ENCODE peak calls at places on chromosomes 12 and 14, in seven cellular contexts. E, Q, X, U, L, B and O are unnamed samples.

GRCh38 chr12:33192226-33192625 is 247.4 kb downstream of the SYT10 start:
- DNase-seq in L (no peak), X (no peak), Q (no peak), U (no peak), B (no peak), E (no peak), O (no peak)

GRCh38 chr12:133217219-133217618 is 18.5 kb downstream of the ANHX start:
- DNase-seq in X (no peak), Q (no peak), E (no peak), U (no peak), L (no peak), B (no peak), O (no peak)

GRCh38 chr12:7460375-7461259 is 16.7 kb upstream of the CD163L1 start:
- DNase-seq in B (peak), L (no peak), Q (no peak), E (peak), U (peak), X (peak), O (peak)

GRCh38 chr12:131755305-131756113 is 44.6 kb downstream of the SFSWAP start:
- DNase-seq in L (no peak), X (peak), Q (no peak), E (peak), B (peak), U (no peak), O (peak)

GRCh38 chr14:64502476-64503183 is 1.0 kb downstream of the ZBTB25 start:
- DNase-seq in Q (no peak), U (no peak), L (no peak), X (no peak), E (no peak), B (no peak), O (no peak)

GRCh38 chr12:65940744-65941143 is 116.5 kb downstream of the HMGA2 start:
- DNase-seq in X (no peak), E (no peak), U (no peak), L (no peak), B (no peak), Q (no peak), O (no peak)

GRCh38 chr12:39372929-39373328 is 70.0 kb downstream of the KIF21A start:
- DNase-seq in E (peak), U (no peak), L (no peak), Q (peak), X (no peak), B (no peak), O (no peak)

GRCh38 chr14:66443158-66443695 is 42.9 kb upstream of the CCDC196 start:
- DNase-seq in L (no peak), E (no peak), X (no peak), U (no peak), B (no peak), Q (no peak), O (no peak)

GRCh38 chr14:101964297-101965144 is at the start of gene DYNC1H1:
- DNase-seq in Q (peak), E (peak), U (peak), X (peak), L (peak), B (peak), O (peak)

GRCh38 chr14:59463773-59464650 is 1.2 kb downstream of the GPR135 start:
- DNase-seq in Q (no peak), L (peak), B (peak), U (peak), E (peak), X (no peak), O (no peak)

GRCh38 chr12:26204612-26205289 is 9.4 kb downstream of the SSPN start:
- DNase-seq in Q (no peak), E (no peak), L (no peak), B (no peak), U (no peak), X (no peak), O (no peak)

GRCh38 chr14:67440513-67440912 is 28.5 kb upstream of the PLEK2 start:
- DNase-seq in E (no peak), B (no peak), Q (no peak), U (no peak), L (no peak), X (no peak), O (no peak)

GRCh38 chr14:58107947-58108552 is 44.0 kb downstream of the ARMH4 start:
- DNase-seq in U (no peak), B (peak), L (no peak), E (peak), X (peak), Q (no peak), O (peak)

GRCh38 chr12:129550353-129550752 is 353.5 kb downstream of the TMEM132D start:
- DNase-seq in E (no peak), U (no peak), X (no peak), Q (no peak), B (no peak), L (no peak), O (no peak)

GRCh38 chr12:109014984-109015765 is 5.7 kb downstream of the SVOP start:
- DNase-seq in X (no peak), U (no peak), L (no peak), Q (no peak), B (no peak), E (no peak), O (no peak)

GRCh38 chr14:77950371-77950770 is 150.5 kb downstream of the ADCK1 start:
- DNase-seq in U (no peak), B (no peak), Q (no peak), L (no peak), X (no peak), E (no peak), O (no peak)

GRCh38 chr14:69615471-69616407 is 4.3 kb downstream of the SUSD6 start:
- DNase-seq in B (no peak), Q (peak), L (no peak), E (no peak), U (no peak), X (no peak), O (no peak)

GRCh38 chr14:103524002-103524785 is 1.6 kb upstream of the CKB start:
- DNase-seq in B (no peak), Q (no peak), E (no peak), U (no peak), L (no peak), X (no peak), O (no peak)

GRCh38 chr14:106657460-106657859 is 1131.1 kb downstream of the TMEM121 start:
- DNase-seq in L (no peak), X (no peak), E (no peak), U (no peak), B (peak), Q (no peak), O (no peak)

GRCh38 chr14:98931911-98932310 is 340.1 kb downstream of the BCL11B start:
- DNase-seq in B (no peak), Q (no peak), E (no peak), L (no peak), X (no peak), U (no peak), O (no peak)

DNA sequence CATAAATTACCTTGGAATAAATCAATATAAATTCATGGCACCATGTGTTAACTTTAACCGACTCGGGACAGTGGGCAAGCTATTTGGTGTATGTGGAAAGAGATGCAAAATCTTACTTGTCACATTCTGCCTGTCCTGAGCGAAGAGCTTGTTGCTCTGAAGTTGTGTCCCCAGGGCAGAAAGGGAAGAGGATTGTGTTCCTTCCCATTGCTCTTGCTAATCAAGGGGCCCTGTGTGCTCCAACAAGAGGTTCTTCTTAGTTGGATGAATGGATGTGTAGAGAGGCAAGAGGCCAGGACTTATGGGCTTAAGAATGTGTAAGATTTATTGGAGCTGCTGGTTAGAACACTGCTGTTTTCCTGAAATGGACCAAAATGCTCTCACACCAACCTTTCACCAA is 36.5 kb upstream of the FRS2 start:
- DNase-seq in U (no peak), L (no peak), B (no peak), E (no peak), Q (no peak), X (no peak), O (no peak)
- TF ChIP-seq TAF1 in U (no peak), L (no peak), B (no peak), E (no peak), Q (no peak), X (no peak), O (no peak)

GRCh38 chr12:3342051-3342450 is 149.0 kb upstream of the PRMT8 start:
- DNase-seq in Q (no peak), E (no peak), X (no peak), U (no peak), L (no peak), B (peak), O (peak)
- TF ChIP-seq TAF1 in Q (no peak), E (no peak), X (no peak), U (no peak), L (no peak), B (no peak), O (no peak)

GRCh38 chr14:24889843-24890242 is 160.1 kb downstream of the STXBP6 start:
- DNase-seq in U (no peak), L (no peak), B (no peak), Q (no peak), X (no peak), E (no peak), O (no peak)
- TF ChIP-seq TAF1 in U (no peak), L (no peak), B (no peak), Q (no peak), X (no peak), E (no peak), O (no peak)

GRCh38 chr12:46296822-46297221 is 28.0 kb upstream of the SLC38A1 start:
- DNase-seq in B (no peak), X (no peak), L (no peak), U (no peak), E (no peak), Q (no peak), O (no peak)

GRCh38 chr12:46304080-46304479 is 35.2 kb upstream of the SLC38A1 start:
- DNase-seq in E (no peak), X (no peak), B (no peak), Q (no peak), L (no peak), U (no peak), O (no peak)

GRCh38 chr12:46303039-46303666 is 34.3 kb upstream of the SLC38A1 start:
- DNase-seq in Q (peak), B (peak), U (no peak), L (no peak), E (no peak), X (peak), O (peak)

GRCh38 chr12:46299846-46300245 is 31.0 kb upstream of the SLC38A1 start:
- DNase-seq in E (no peak), Q (no peak), L (no peak), U (no peak), B (no peak), X (no peak), O (no peak)

DNA sequence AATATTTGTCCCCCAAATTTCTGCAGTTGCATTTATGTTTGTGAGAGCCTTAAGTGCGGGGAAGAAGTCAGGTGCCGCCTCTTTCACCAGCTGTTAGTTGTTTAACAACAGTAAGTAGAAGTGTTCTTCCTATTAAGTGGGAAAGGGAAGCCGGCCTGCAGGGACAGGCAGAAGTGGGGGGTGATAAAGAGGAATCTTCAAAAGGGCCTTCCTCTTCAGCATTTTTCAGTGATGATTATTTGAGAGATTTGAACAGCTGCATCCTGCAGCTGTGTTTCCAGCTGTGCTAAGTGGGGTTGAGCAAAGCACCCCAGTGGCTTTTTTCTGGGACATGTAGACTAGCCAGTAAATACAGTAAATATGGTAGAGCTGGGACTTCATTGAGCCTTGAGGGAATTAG is 32.1 kb upstream of the SLC38A1 start:
- DNase-seq in X (no peak), U (no peak), Q (no peak), B (no peak), E (no peak), L (no peak), O (no peak)
- TF ChIP-seq TAF1 in X (no peak), U (no peak), Q (no peak), B (no peak), E (no peak), L (no peak), O (no peak)

GRCh38 chr12:93827179-93827578 is 150.0 kb downstream of the CRADD start:
- DNase-seq in X (no peak), B (no peak), L (no peak), Q (no peak), U (no peak), E (no peak), O (no peak)

GRCh38 chr12:93825501-93825888 is 148.3 kb downstream of the CRADD start:
- DNase-seq in B (no peak), X (no peak), L (no peak), U (no peak), E (no peak), Q (no peak), O (no peak)

GRCh38 chr12:93824514-93825500 is 147.6 kb downstream of the CRADD start:
- DNase-seq in X (no peak), U (no peak), E (no peak), B (no peak), Q (no peak), L (no peak), O (no peak)

GRCh38 chr12:93827669-93828068 is 150.5 kb downstream of the CRADD start:
- DNase-seq in E (no peak), X (no peak), Q (no peak), B (no peak), U (no peak), L (no peak), O (no peak)

GRCh38 chr12:93825926-93826599 is 148.9 kb downstream of the CRADD start:
- DNase-seq in L (no peak), E (no peak), X (no peak), B (no peak), U (no peak), Q (no peak), O (no peak)
- TF ChIP-seq TAF1 in L (no peak), E (no peak), X (no peak), B (no peak), U (no peak), Q (no peak), O (no peak)

GRCh38 chr14:51743588-51744000 is 91.9 kb downstream of the FRMD6 start:
- DNase-seq in U (no peak), Q (no peak), X (no peak), E (no peak), B (no peak), L (no peak), O (no peak)
- TF ChIP-seq TAF1 in U (no peak), Q (no peak), X (no peak), E (no peak), B (no peak), L (no peak), O (no peak)

GRCh38 chr12:106919910-106920544 is 35.7 kb upstream of the TMEM263 start:
- DNase-seq in Q (no peak), X (peak), E (no peak), L (no peak), U (no peak), B (peak), O (peak)
- TF ChIP-seq TAF1 in Q (no peak), X (no peak), E (no peak), L (no peak), U (no peak), B (no peak), O (no peak)